ENCODE peak calls at places on chromosome 19, in five cellular contexts. B, Z, J, M and V are unnamed samples.

GRCh38 chr19:31350693-31351211 is 1.5 kb upstream of the TSHZ3 start:
- DNase-seq in B (peak; percentile 40), J (no peak), Z (peak; percentile 68), M (no peak), V (peak; percentile 59)

GRCh38 chr19:14440049-14440448 is 6.9 kb downstream of the PKN1 start:
- DNase-seq in Z (peak; percentile 82), M (peak; percentile 33), B (peak; percentile 89), J (no peak), V (peak; percentile 93)

GRCh38 chr19:50008532-50008931 is 16.6 kb downstream of the VRK3 start:
- DNase-seq in Z (peak; percentile 24), J (no peak), M (no peak), B (no peak), V (no peak)

GRCh38 chr19:10269333-10270179 is 1.4 kb upstream of the ICAM1 start:
- DNase-seq in Z (peak; percentile 90), B (peak; percentile 93), M (peak; percentile 79), J (peak; percentile 83), V (peak; percentile 93)

GRCh38 chr19:38514812-38515633 is 81.5 kb downstream of the RYR1 start:
- DNase-seq in M (peak; percentile 24), J (no peak), Z (peak; percentile 42), B (peak; percentile 67), V (peak; percentile 81)

GRCh38 chr19:33291623-33292534 is 10.5 kb downstream of the CEBPA start:
- DNase-seq in M (no peak), B (peak; percentile 74), Z (no peak), J (no peak), V (peak; percentile 74)

GRCh38 chr19:30690935-30691505 is 318.8 kb downstream of the ZNF536 start:
- DNase-seq in B (no peak), Z (no peak), J (no peak), M (no peak), V (no peak)

GRCh38 chr19:18312021-18312534 is 10.8 kb downstream of the LSM4 start:
- DNase-seq in M (no peak), Z (no peak), J (no peak), B (no peak), V (no peak)

GRCh38 chr19:46659151-46660007 is 1.6 kb downstream of the DACT3 start:
- DNase-seq in M (no peak), Z (no peak), B (no peak), J (no peak), V (peak; percentile 51)

GRCh38 chr19:10760268-10760944 is 42.5 kb downstream of the DNM2 start:
- DNase-seq in J (no peak), B (no peak), Z (no peak), M (no peak), V (no peak)

GRCh38 chr19:18014197-18014596 is 6.2 kb downstream of the ARRDC2 start:
- DNase-seq in J (no peak), Z (no peak), B (no peak), M (no peak), V (no peak)

GRCh38 chr19:29576043-29576442 is 30.0 kb upstream of the POP4 start:
- DNase-seq in J (no peak), M (no peak), B (no peak), Z (no peak), V (no peak)

GRCh38 chr19:6026390-6026897 is 48.5 kb upstream of the RANBP3 start:
- DNase-seq in B (no peak), Z (no peak), J (no peak), M (no peak), V (peak; percentile 19)

GRCh38 chr19:54481326-54481930 is 8.3 kb upstream of the CDC42EP5 start:
- DNase-seq in M (no peak), B (no peak), J (no peak), Z (no peak), V (no peak)

GRCh38 chr19:38319421-38320258 is at the start of gene KCNK6:
- DNase-seq in B (peak; percentile 65), M (no peak), Z (peak; percentile 46), J (no peak), V (peak; percentile 73)

GRCh38 chr19:58548859-58549663 is 5.2 kb downstream of the TRIM28 start:
- DNase-seq in Z (no peak), B (no peak), J (no peak), M (no peak), V (no peak)

GRCh38 chr19:6476155-6476895 is 5.3 kb downstream of the DENND1C start:
- DNase-seq in J (peak; percentile 52), Z (peak; percentile 33), B (peak; percentile 93), M (no peak), V (peak; percentile 93)

GRCh38 chr19:18401580-18402112 is 4.2 kb upstream of the LRRC25 start:
- DNase-seq in J (no peak), Z (peak; percentile 63), B (peak; percentile 87), M (no peak), V (peak; percentile 86)

GRCh38 chr19:6963259-6963852 is 57.9 kb downstream of the MBD3L2B start:
- DNase-seq in M (no peak), Z (no peak), J (no peak), B (no peak), V (no peak)

GRCh38 chr19:49602806-49603205 is 11.8 kb downstream of the PRR12 start:
- DNase-seq in M (no peak), Z (no peak), J (no peak), B (no peak), V (no peak)

GRCh38 chr19:4896372-4896771 is 6.3 kb downstream of the ARRDC5 start:
- DNase-seq in J (no peak), Z (no peak), B (peak; percentile 34), M (no peak), V (no peak)

GRCh38 chr19:40661616-40662015 is 28.8 kb downstream of the NUMBL start:
- DNase-seq in B (no peak), M (no peak), Z (no peak), J (no peak), V (no peak)

GRCh38 chr19:19170053-19170945 is at the start of gene MEF2B:
- DNase-seq in J (no peak), B (peak; percentile 86), Z (peak; percentile 77), M (peak; percentile 34), V (peak; percentile 87)

GRCh38 chr19:6765738-6766356 is 1.4 kb downstream of the SH2D3A start:
- DNase-seq in Z (no peak), J (no peak), M (no peak), B (peak; percentile 97), V (peak; percentile 95)

GRCh38 chr19:7869910-7870511 is 4.2 kb downstream of the PRR36 start:
- DNase-seq in M (no peak), J (no peak), B (peak; percentile 41), Z (no peak), V (peak; percentile 70)

GRCh38 chr19:37932985-37933953 is 26.3 kb downstream of the SIPA1L3 start:
- DNase-seq in Z (peak; percentile 16), B (peak; percentile 34), M (no peak), J (no peak), V (no peak)

GRCh38 chr19:7986321-7987083 is 18.9 kb downstream of the ELAVL1 start:
- DNase-seq in Z (no peak), B (no peak), M (no peak), J (peak; percentile 63), V (peak; percentile 10)

GRCh38 chr19:46787331-46788100 is 878 bp downstream of the SLC1A5 start:
- DNase-seq in J (peak; percentile 76), B (peak; percentile 77), Z (peak; percentile 65), M (peak; percentile 52), V (peak; percentile 74)

GRCh38 chr19:41554902-41555301 is 21.1 kb upstream of the CEACAM21 start:
- DNase-seq in J (no peak), M (no peak), B (no peak), Z (no peak), V (no peak)

GRCh38 chr19:47231215-47232054 is 436 bp upstream of the BBC3 start:
- DNase-seq in J (peak; percentile 93), B (peak; percentile 95), Z (peak; percentile 91), M (peak; percentile 83), V (peak; percentile 94)

GRCh38 chr19:23403581-23404324 is 8.5 kb upstream of the ZNF91 start:
- DNase-seq in M (no peak), Z (no peak), J (no peak), B (no peak), V (no peak)

GRCh38 chr19:13070425-13071140 is 32.1 kb downstream of the LYL1 start:
- DNase-seq in J (no peak), B (no peak), M (no peak), Z (no peak), V (no peak)
- H3K4me3 ChIP-seq in J (no peak overlapping the region), B (no peak overlapping the region), M (no peak overlapping the region), Z (peak overlapping the region; percentile 34), V (no peak overlapping the region)

GRCh38 chr19:315811-316210 is 24.6 kb upstream of the PLPP2 start:
- DNase-seq in J (no peak), B (no peak), M (no peak), Z (no peak), V (no peak)
- H3K27ac ChIP-seq in J (no peak overlapping the region), B (no peak overlapping the region), M (no peak overlapping the region), Z (peak overlapping the region; percentile 69), V (peak overlapping the region; percentile 22)

GRCh38 chr19:44356383-44357111 is at the start of gene ZNF112:
- DNase-seq in Z (peak; percentile 83), B (peak; percentile 94), J (peak; percentile 90), M (peak; percentile 54), V (peak; percentile 91)
- H3K4me3 ChIP-seq in Z (peak within 1 kb of the TSS; percentile 76), B (peak within 1 kb of the TSS; percentile 75), J (peak within 1 kb of the TSS; percentile 54), M (peak within 1 kb of the TSS; percentile 38), V (peak within 1 kb of the TSS; percentile 69)

GRCh38 chr19:3465552-3465951 is 14.8 kb downstream of the SMIM24 start:
- DNase-seq in Z (no peak), J (no peak), B (no peak), M (no peak), V (no peak)

GRCh38 chr19:3463959-3464796 is 16.1 kb downstream of the SMIM24 start:
- DNase-seq in B (no peak), M (no peak), Z (no peak), J (no peak), V (no peak)

GRCh38 chr19:3459965-3460582 is 20.3 kb downstream of the SMIM24 start:
- DNase-seq in J (no peak), Z (no peak), B (no peak), M (no peak), V (no peak)

GRCh38 chr19:3464797-3465235 is 15.5 kb downstream of the SMIM24 start:
- DNase-seq in B (no peak), Z (no peak), M (no peak), J (no peak), V (no peak)

GRCh38 chr19:3463039-3463958 is 17.0 kb downstream of the SMIM24 start:
- DNase-seq in Z (no peak), M (no peak), B (no peak), J (no peak), V (no peak)
- H3K27ac ChIP-seq in Z (no peak overlapping the region), M (no peak overlapping the region), B (no peak overlapping the region), J (no peak overlapping the region), V (no peak overlapping the region)

DNA sequence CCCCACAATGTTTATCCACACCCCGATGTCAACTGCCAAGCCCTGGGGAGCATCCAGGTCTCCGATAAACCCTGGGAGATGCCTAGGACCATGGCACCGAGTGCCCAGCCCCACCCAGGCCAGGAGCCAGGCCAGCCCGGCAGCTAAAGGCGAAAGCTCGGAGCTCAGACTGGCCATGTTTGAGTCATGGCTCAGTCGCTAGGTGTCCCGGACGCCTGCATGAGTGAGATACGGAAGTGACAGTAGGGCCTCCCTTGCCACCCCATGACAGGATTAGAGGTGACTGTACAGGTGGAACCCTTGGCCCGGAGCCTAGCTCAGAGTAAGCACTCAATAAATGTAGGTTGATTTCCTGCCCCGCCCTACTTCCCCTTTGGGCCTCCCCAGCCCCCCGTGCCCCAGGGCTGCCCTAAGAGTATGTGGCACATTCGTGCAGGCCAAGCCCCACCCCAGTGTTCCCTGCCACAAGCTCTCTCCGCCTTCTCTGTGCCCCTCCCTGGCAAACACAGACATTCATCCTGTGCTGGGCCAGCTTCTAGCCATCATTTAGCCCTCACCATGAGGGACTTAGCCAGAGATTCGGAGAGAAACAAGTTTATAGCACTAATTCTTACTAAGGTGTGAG is 5.8 kb upstream of the TPM4 start:
- DNase-seq in M (no peak), Z (peak; percentile 46), J (no peak), B (peak; percentile 95), V (peak; percentile 90)
- H3K4me3 ChIP-seq in M (no peak overlapping the region), Z (peak overlapping the region; percentile 11), J (no peak overlapping the region), B (peak overlapping the region; percentile 16), V (peak overlapping the region; percentile 27)